ENCODE peak calls at places on chromosomes 6 and 20, in seven cellular contexts. B is AG04450, Q is heart right ventricle, K is foreskin fibroblast, S is keratinocyte, J is AG10803, A is RWPE2. G is an unnamed sample.

GRCh38 chr6:72084992-72085569 is 198.7 kb downstream of the RIMS1 start:
- DNase-seq in B (no peak), Q (no peak), K (peak), S (no peak), J (peak), A (no peak), G (no peak)

GRCh38 chr6:46378882-46379405 is 112.3 kb downstream of the RCAN2 start:
- DNase-seq in B (no peak), Q (no peak), K (no peak), S (no peak), J (no peak), A (no peak), G (no peak)

GRCh38 chr20:34871320-34871926 is 1.2 kb downstream of the GGT7 start:
- DNase-seq in B (no peak), Q (no peak), K (no peak), S (no peak), J (no peak), A (no peak), G (no peak)

GRCh38 chr20:32645134-32645533 is 28.6 kb downstream of the C20orf203 start:
- DNase-seq in B (no peak), Q (no peak), K (no peak), S (no peak), J (no peak), A (no peak), G (no peak)

GRCh38 chr6:33926451-33926850 is 122.6 kb upstream of the MLN start:
- DNase-seq in B (no peak), Q (no peak), K (no peak), S (no peak), J (no peak), A (no peak), G (no peak)

GRCh38 chr6:27862396-27863061 is 49.7 kb downstream of the OR2B2 start:
- DNase-seq in B (no peak), Q (no peak), K (no peak), S (no peak), J (no peak), A (no peak), G (no peak)

GRCh38 chr6:72580281-72580940 is 41.5 kb upstream of the KCNQ5 start:
- DNase-seq in B (peak), Q (no peak), K (peak), S (peak), J (peak), A (no peak), G (no peak)

GRCh38 chr6:53793318-53793975 is 1.4 kb upstream of the LRRC1 start:
- DNase-seq in B (peak), Q (peak), K (peak), S (no peak), J (no peak), A (peak), G (no peak)

GRCh38 chr20:62804021-62804631 is 509 bp upstream of the OGFR start:
- DNase-seq in B (no peak), Q (no peak), K (no peak), S (no peak), J (no peak), A (no peak), G (no peak)

GRCh38 chr6:110255356-110255755 is 75.1 kb downstream of the CDC40 start:
- DNase-seq in B (no peak), Q (peak), K (peak), S (no peak), J (peak), A (no peak), G (no peak)

GRCh38 chr20:23155141-23155590 is 69.0 kb upstream of the CD93 start:
- DNase-seq in B (no peak), Q (no peak), K (no peak), S (no peak), J (no peak), A (peak), G (no peak)

GRCh38 chr6:125340175-125340835 is 38.5 kb upstream of the HDDC2 start:
- DNase-seq in B (no peak), Q (peak), K (no peak), S (no peak), J (no peak), A (no peak), G (no peak)

GRCh38 chr20:46646659-46647380 is 4.4 kb downstream of the SLC13A3 start:
- DNase-seq in B (no peak), Q (no peak), K (no peak), S (no peak), J (peak), A (no peak), G (no peak)

GRCh38 chr6:101803146-101803545 is 409.6 kb downstream of the GRIK2 start:
- DNase-seq in B (no peak), Q (no peak), K (peak), S (no peak), J (no peak), A (no peak), G (no peak)

DNA sequence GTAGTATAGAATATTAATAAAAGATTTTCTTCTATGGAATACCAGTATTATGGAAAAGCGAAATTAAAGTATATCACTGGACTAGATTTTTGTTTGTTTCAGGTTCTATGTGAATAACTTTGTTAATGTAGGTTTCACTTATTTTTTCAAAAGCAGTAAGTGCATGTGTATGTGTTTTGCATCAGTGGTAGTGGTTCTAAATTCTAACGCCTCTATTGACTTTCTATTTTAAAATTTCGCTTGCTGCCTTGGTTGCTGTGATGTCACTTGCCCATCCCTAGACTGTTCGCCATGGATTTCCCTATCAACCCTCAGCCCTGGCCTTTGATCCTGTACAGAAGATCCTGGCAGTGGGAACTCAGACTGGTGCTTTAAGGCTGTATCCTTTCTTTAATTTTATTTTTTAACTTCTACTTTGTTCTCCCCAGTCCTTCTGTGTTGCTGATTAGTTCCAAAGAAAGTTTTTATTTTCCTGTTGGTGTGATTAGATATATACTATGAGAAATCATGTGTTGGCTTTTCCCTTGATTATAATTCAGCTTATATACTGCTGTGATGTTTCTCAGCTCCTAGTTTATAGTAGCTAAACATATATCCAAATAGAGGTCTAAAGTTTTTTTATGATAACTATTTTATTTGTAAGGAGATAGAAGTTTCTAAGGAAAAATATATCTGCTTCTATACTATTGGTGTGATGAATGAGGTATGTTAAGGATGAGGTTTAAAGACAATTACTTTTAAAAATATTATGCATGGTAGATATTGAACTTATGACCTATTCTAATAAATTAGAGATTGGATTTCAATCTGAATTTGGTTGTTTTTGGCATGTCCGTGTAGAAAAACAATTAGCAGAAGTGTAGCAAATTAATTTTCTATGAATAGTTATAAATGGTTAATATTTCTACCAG is 1.7 kb downstream of the STXBP5 start:
- DNase-seq in B (no peak), Q (no peak), K (no peak), S (no peak), J (peak), A (no peak), G (no peak)
- H3K4me3 ChIP-seq in B (peak), Q (peak), K (peak), S (peak), J (peak), A (peak), G (no peak)

GRCh38 chr20:21701171-21701876 is 4.1 kb upstream of the PAX1 start:
- DNase-seq in B (no peak), Q (no peak), K (no peak), S (no peak), J (no peak), A (no peak), G (no peak)
- H3K4me3 ChIP-seq in B (no peak), Q (no peak), K (no peak), S (no peak), J (no peak), A (no peak), G (no peak)

DNA sequence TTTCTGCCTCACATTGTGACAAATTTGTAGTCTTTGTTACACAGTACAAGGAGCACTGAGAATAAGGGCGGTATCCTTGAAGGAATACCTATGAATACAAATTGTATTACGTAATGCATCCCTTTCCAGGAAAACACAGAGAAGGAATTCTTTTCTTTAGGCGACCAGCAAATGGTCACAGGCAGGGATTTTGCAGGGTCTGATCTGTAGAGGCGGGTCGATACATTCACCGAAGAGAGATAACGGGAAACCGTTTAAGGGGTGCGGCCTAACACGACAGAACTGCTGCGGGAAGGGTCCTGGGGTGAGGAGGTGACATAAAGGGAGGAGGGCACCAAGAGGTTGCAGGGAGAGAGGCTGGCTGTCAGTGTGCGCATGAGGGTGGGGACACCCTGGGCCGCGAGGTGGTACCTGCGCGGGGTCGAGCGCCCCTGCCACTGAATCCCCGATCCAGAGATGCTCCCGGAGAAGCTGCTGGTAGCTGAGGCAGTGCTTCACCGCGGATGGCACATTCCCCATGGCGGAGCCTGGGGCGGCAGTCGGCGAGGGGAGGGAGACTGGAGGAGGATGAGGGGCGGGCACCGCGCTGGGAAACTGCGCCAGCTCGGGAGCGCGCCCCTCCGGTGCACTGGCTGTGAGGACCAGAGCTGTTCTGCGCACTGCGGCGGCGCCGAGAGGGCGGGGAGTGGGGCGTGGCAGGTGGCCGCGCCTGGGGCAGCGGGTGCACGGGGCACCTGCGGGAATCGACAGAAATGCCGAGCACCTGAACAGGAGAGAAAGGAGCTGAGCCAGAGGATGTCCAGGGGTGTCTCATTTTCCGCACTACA is at the start of gene HMGCLL1:
- DNase-seq in B (no peak), Q (peak), K (peak), S (no peak), J (no peak), A (peak), G (no peak)
- H3K4me3 ChIP-seq in B (peak), Q (peak), K (peak), S (peak), J (no peak), A (peak), G (no peak)

GRCh38 chr6:16128759-16129622 is at the start of gene MYLIP:
- DNase-seq in B (peak), Q (peak), K (peak), S (peak), J (peak), A (peak), G (peak)
- H3K4me3 ChIP-seq in B (peak), Q (peak), K (peak), S (peak), J (peak), A (peak), G (peak)

DNA sequence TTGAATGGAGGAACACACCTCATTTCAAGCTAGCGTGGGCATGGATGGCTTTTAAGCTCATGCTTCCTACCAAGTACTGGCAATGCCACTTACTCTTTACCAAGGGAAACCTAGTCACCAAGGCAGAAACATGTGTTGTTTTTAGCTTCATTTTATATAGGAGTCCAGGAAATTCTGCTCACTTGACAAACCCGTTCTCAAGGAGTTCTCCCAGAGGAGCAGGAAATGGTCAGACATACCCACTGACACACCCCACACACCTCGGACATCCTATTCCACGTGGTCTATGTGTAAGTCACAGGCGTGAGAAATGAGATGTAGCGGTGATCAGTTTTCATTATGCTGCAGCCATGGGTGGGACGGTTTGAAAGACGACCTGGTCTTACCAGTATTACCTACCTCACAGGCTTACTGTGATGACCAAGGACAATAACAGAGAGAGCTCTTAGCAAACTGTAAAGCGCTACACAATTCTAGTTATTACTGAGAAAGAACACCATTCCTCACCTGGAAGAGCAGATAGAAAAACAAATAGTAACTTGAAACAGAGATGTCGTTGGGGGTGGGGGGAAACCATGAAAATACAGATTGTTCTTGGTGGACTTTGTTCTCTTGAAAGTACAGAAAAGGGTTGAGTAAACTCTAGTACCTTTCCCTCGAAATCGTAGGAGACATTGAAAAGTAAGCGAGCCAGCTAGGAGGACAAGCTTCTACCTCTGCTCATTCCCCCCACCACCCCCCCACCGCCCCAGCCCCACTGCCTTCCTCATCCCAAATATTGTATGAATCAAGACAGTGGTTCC is 1.7 kb downstream of the CNKSR3 start:
- DNase-seq in B (no peak), Q (no peak), K (no peak), S (no peak), J (peak), A (no peak), G (no peak)
- H3K4me3 ChIP-seq in B (peak), Q (peak), K (peak), S (peak), J (peak), A (peak), G (no peak)

GRCh38 chr6:155247618-155248017 is 16.2 kb upstream of the CLDN20 start:
- DNase-seq in B (peak), Q (no peak), K (peak), S (no peak), J (peak), A (peak), G (no peak)

GRCh38 chr6:155246825-155247224 is 17.0 kb upstream of the CLDN20 start:
- DNase-seq in B (no peak), Q (no peak), K (no peak), S (no peak), J (no peak), A (no peak), G (no peak)

GRCh38 chr6:155250701-155251381 is 13.0 kb upstream of the CLDN20 start:
- DNase-seq in B (no peak), Q (no peak), K (no peak), S (no peak), J (no peak), A (no peak), G (no peak)

GRCh38 chr6:155245871-155246270 is 17.9 kb upstream of the CLDN20 start:
- DNase-seq in B (no peak), Q (no peak), K (no peak), S (no peak), J (peak), A (no peak), G (no peak)

DNA sequence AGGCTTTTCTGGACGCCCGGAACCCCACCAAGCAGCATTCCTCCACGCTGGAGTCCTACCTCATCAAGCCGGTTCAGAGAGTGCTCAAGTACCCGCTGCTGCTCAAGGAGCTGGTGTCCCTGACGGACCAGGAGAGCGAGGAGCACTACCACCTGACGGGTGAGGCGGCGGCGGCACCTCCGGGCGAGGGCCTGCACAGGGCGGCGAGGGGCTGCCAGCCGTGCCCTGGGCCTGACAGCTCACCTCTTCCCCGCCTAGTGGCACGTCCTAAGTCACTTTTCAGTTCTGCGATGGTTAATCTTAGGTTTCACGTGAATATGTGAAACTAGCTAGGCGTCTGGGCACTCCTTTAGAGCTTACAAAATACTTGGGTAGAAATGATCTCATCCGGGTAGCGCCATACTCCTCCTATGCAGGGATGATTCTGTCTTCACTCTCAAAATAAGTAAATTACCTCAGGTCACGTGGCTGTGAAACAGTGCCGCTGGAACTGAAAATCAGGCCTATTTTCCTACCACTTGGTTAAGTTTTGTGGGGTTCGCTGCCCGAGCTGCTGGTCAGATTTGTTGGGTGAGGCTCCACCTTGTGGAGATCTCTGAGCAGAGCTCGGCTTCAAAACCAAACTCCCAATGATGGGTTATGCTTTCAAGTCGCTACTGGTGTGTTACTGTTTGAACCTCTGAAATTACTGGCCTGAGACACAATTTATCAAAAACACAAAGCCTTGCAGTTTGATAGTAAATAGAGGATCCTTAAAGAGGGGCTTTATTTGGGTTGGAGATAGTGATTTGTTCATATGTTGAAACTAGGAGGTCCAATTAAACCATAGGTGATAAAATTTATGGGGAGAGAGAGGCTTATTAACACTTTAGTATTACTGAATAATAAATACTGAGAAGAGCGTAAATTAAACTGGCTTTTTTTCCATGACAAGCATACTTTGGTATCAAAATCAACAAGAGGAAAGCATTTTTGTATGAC is 15.5 kb upstream of the CLDN20 start:
- DNase-seq in B (peak), Q (no peak), K (peak), S (no peak), J (peak), A (no peak), G (no peak)
- H3K4me3 ChIP-seq in B (no peak), Q (no peak), K (no peak), S (peak), J (no peak), A (no peak), G (no peak)

GRCh38 chr6:10019851-10020250 is 395.0 kb downstream of the TFAP2A start:
- DNase-seq in B (no peak), Q (no peak), K (no peak), S (no peak), J (no peak), A (no peak), G (no peak)
- H3K4me3 ChIP-seq in B (no peak), Q (no peak), K (no peak), S (no peak), J (no peak), A (no peak), G (no peak)

DNA sequence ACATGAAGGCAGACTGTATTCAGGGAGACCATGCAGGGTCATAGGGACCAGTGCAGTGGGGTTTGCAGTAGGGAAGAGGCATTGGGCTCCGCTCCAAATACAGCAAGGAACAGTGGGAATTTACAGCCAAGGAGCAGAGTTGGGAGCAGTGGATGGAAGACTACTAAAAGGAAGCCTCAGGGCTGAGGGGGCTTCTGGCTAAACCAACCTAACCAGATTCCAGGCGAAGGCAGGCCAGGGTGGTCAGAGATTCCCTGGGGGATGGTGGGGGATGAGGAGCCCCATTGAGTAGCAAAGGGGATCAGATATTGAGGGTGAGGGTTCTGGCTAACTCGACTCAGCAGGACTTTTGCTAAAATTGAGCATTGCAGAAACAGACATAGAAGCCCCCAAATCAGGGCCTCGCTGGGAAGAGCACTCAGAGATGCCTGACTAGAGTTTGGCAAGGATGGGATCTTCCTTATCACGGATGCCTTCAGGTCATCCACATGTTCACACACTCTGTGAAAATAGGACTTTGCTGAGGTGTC is 172.0 kb downstream of the ZDHHC14 start:
- DNase-seq in B (no peak), Q (no peak), K (no peak), S (no peak), J (no peak), A (no peak), G (no peak)
- H3K4me3 ChIP-seq in B (no peak), Q (no peak), K (no peak), S (no peak), J (no peak), A (no peak), G (no peak)

DNA sequence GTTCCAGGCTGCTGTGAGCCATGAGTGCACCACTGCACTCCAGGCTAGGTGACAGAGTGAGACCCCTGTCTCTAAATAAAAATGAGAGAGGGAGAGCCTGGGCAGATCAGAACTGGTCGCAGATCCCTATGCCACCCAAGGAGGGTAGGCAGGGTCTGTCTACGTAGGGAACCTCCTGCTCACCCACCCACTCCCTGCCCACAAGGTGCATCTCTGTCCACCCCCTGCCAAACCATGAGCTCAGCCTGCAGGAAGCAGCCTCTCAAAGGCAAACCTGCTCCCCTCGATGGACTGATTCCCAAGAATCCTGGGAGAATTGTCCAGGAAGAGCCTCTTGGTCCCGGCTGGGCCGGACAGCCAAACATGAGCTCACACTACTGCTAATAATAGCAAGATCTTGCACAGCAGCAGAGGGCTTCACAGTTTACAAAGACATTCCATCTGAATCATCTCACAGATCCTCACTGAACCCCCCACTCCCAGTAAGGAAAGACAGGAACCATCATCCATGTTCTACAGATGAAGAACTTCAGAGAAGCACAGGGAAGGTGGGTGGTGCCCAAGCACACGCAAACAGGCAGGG is 27.8 kb upstream of the TLDC2 start:
- DNase-seq in B (peak), Q (peak), K (peak), S (no peak), J (peak), A (peak), G (no peak)
- H3K4me3 ChIP-seq in B (peak), Q (no peak), K (no peak), S (no peak), J (peak), A (no peak), G (no peak)

G was measured in CD4-positive, alpha-beta memory T cell.